ENCODE peak calls at places on chromosomes 1 and 21, in eight cellular contexts. S is sigmoid colon, U is stomach, H is A549, K is tibial nerve, Q is ovary, X is GM12878, T is SK-N-SH. Y is an unnamed sample.

GRCh38 chr1:200260587-200261335 is 149.1 kb downstream of the ZNF281 start:
- DNase-seq in S (no peak), U (no peak), H (no peak), K (no peak), Q (no peak), X (no peak), T (no peak), Y (no peak)

GRCh38 chr21:43343095-43343991 is 83.6 kb downstream of the SIK1 start:
- DNase-seq in S (no peak), U (peak), H (peak), K (no peak), Q (no peak), X (no peak), T (no peak), Y (peak)

GRCh38 chr1:91026320-91026719 is 4.5 kb upstream of the ZNF644 start:
- DNase-seq in S (no peak), U (no peak), H (no peak), K (no peak), Q (no peak), X (no peak), T (no peak), Y (no peak)

GRCh38 chr1:119298687-119299086 is 69.9 kb upstream of the HAO2 start:
- DNase-seq in S (no peak), U (no peak), H (no peak), K (no peak), Q (no peak), X (no peak), T (no peak), Y (no peak)

GRCh38 chr1:41743361-41743760 is 175.4 kb downstream of the HIVEP3 start:
- DNase-seq in S (no peak), U (no peak), H (no peak), K (no peak), Q (no peak), X (no peak), T (no peak), Y (no peak)

GRCh38 chr1:31762726-31763670 is 1.1 kb downstream of the ADGRB2 start:
- DNase-seq in S (peak), U (peak), H (peak), K (no peak), Q (no peak), X (no peak), T (peak), Y (peak)

GRCh38 chr1:27958513-27958912 is 1.3 kb upstream of the XKR8 start:
- DNase-seq in S (no peak), U (no peak), H (no peak), K (no peak), Q (peak), X (no peak), T (no peak), Y (peak)

GRCh38 chr1:203467550-203467921 is 8.1 kb upstream of the PRELP start:
- DNase-seq in S (peak), U (peak), H (no peak), K (peak), Q (peak), X (no peak), T (no peak), Y (peak)

GRCh38 chr1:162177126-162177525 is 107.6 kb downstream of the NOS1AP start:
- DNase-seq in S (no peak), U (no peak), H (no peak), K (no peak), Q (no peak), X (no peak), T (no peak), Y (no peak)

GRCh38 chr1:209542585-209542984 is 40.9 kb upstream of the CAMK1G start:
- DNase-seq in S (no peak), U (no peak), H (no peak), K (no peak), Q (no peak), X (no peak), T (no peak), Y (no peak)

GRCh38 chr1:14924455-14925325 is 228.9 kb upstream of the TMEM51 start:
- DNase-seq in S (no peak), U (peak), H (no peak), K (no peak), Q (peak), X (no peak), T (peak), Y (peak)

GRCh38 chr21:46095106-46095719 is 2.7 kb upstream of the COL6A2 start:
- DNase-seq in S (peak), U (no peak), H (no peak), K (no peak), Q (peak), X (no peak), T (no peak), Y (no peak)

GRCh38 chr1:16146888-16147614 is 8.8 kb downstream of the EPHA2 start:
- DNase-seq in S (no peak), U (no peak), H (peak), K (no peak), Q (no peak), X (no peak), T (no peak), Y (no peak)

GRCh38 chr1:165235158-165235776 is 121.2 kb downstream of the LMX1A start:
- DNase-seq in S (no peak), U (no peak), H (no peak), K (no peak), Q (no peak), X (no peak), T (peak), Y (no peak)

GRCh38 chr21:43340491-43341348 is 86.2 kb downstream of the SIK1 start:
- DNase-seq in S (no peak), U (peak), H (peak), K (no peak), Q (peak), X (no peak), T (no peak), Y (peak)

GRCh38 chr1:154483941-154484803 is 17.8 kb upstream of the TDRD10 start:
- DNase-seq in S (no peak), U (peak), H (peak), K (no peak), Q (no peak), X (no peak), T (no peak), Y (peak)

GRCh38 chr1:38741341-38741740 is 118.2 kb downstream of the RRAGC start:
- DNase-seq in S (no peak), U (no peak), H (no peak), K (no peak), Q (no peak), X (no peak), T (no peak), Y (peak)

GRCh38 chr1:116711061-116711582 is 43.1 kb upstream of the CD2 start:
- DNase-seq in S (no peak), U (no peak), H (no peak), K (no peak), Q (no peak), X (no peak), T (peak), Y (no peak)

GRCh38 chr1:169610858-169611257 is 19.1 kb downstream of the SELP start:
- DNase-seq in S (no peak), U (no peak), H (no peak), K (no peak), Q (no peak), X (no peak), T (no peak), Y (no peak)

GRCh38 chr21:37117204-37117603 is 44.1 kb downstream of the TTC3 start:
- DNase-seq in S (no peak), U (no peak), H (no peak), K (no peak), Q (no peak), X (no peak), T (no peak), Y (no peak)

GRCh38 chr1:208015255-208015654 is 104.3 kb upstream of the CD34 start:
- DNase-seq in S (no peak), U (no peak), H (no peak), K (no peak), Q (no peak), X (no peak), T (no peak), Y (peak)

GRCh38 chr1:98870959-98871903 is 133.4 kb downstream of the PLPPR5 start:
- DNase-seq in S (no peak), U (no peak), H (no peak), K (no peak), Q (no peak), X (peak), T (peak), Y (no peak)

GRCh38 chr1:211756471-211757020 is 74.0 kb downstream of the LPGAT1 start:
- DNase-seq in S (no peak), U (no peak), H (no peak), K (no peak), Q (no peak), X (no peak), T (no peak), Y (no peak)

GRCh38 chr1:172484252-172484651 is 40.4 kb upstream of the PIGC start:
- DNase-seq in S (no peak), U (no peak), H (no peak), K (no peak), Q (no peak), X (no peak), T (no peak), Y (no peak)

GRCh38 chr1:21340230-21340564 is 49.9 kb upstream of the ECE1 start:
- DNase-seq in S (peak), U (peak), H (no peak), K (no peak), Q (no peak), X (no peak), T (no peak), Y (no peak)

GRCh38 chr1:190328361-190328760 is 149.3 kb downstream of the BRINP3 start:
- DNase-seq in S (no peak), U (no peak), H (no peak), K (no peak), Q (no peak), X (no peak), T (no peak), Y (no peak)

GRCh38 chr1:169601096-169601881 is 15.0 kb upstream of the F5 start:
- DNase-seq in S (no peak), U (no peak), H (peak), K (no peak), Q (no peak), X (peak), T (peak), Y (no peak)

GRCh38 chr1:160794396-160794795 is 1.6 kb upstream of the LY9 start:
- DNase-seq in S (no peak), U (no peak), H (no peak), K (no peak), Q (no peak), X (no peak), T (no peak), Y (no peak)

GRCh38 chr1:14598007-14598497 is 433 bp upstream of the KAZN start:
- DNase-seq in S (no peak), U (no peak), H (no peak), K (no peak), Q (no peak), X (no peak), T (peak), Y (no peak)

GRCh38 chr1:115364044-115364775 is 26.2 kb upstream of the NGF start:
- DNase-seq in S (no peak), U (no peak), H (no peak), K (no peak), Q (no peak), X (no peak), T (peak), Y (no peak)

GRCh38 chr1:66168467-66168887 is 365.5 kb upstream of the SGIP1 start:
- DNase-seq in S (no peak), U (no peak), H (peak), K (no peak), Q (no peak), X (no peak), T (no peak), Y (no peak)

GRCh38 chr1:22442212-22442894 is 9.3 kb upstream of the ZBTB40 start:
- DNase-seq in S (no peak), U (no peak), H (no peak), K (no peak), Q (no peak), X (no peak), T (no peak), Y (no peak)

GRCh38 chr1:154557248-154557938 is 1.1 kb downstream of the UBE2Q1 start:
- DNase-seq in S (no peak), U (no peak), H (no peak), K (no peak), Q (no peak), X (no peak), T (no peak), Y (no peak)

GRCh38 chr1:56105397-56105796 is 474.0 kb downstream of the PLPP3 start:
- DNase-seq in S (no peak), U (no peak), H (no peak), K (no peak), Q (no peak), X (no peak), T (no peak), Y (no peak)

GRCh38 chr1:58839871-58840835 is 56.3 kb upstream of the JUN start:
- DNase-seq in S (no peak), U (no peak), H (no peak), K (no peak), Q (no peak), X (no peak), T (no peak), Y (no peak)

GRCh38 chr1:84505167-84506001 is 802 bp upstream of the SPATA1 start:
- DNase-seq in S (peak), U (no peak), H (no peak), K (no peak), Q (no peak), X (no peak), T (peak), Y (no peak)

GRCh38 chr1:178537445-178538090 is 24.7 kb downstream of the TEX35 start:
- DNase-seq in S (peak), U (no peak), H (peak), K (no peak), Q (no peak), X (no peak), T (no peak), Y (no peak)

GRCh38 chr1:178534137-178534868 is 21.4 kb downstream of the TEX35 start:
- DNase-seq in S (peak), U (no peak), H (no peak), K (no peak), Q (no peak), X (no peak), T (no peak), Y (no peak)

GRCh38 chr1:178538192-178538916 is 25.4 kb downstream of the TEX35 start:
- DNase-seq in S (peak), U (no peak), H (peak), K (no peak), Q (no peak), X (no peak), T (no peak), Y (no peak)

GRCh38 chr1:178536844-178537371 is 24.0 kb downstream of the TEX35 start:
- DNase-seq in S (peak), U (peak), H (peak), K (no peak), Q (peak), X (no peak), T (no peak), Y (no peak)

DNA sequence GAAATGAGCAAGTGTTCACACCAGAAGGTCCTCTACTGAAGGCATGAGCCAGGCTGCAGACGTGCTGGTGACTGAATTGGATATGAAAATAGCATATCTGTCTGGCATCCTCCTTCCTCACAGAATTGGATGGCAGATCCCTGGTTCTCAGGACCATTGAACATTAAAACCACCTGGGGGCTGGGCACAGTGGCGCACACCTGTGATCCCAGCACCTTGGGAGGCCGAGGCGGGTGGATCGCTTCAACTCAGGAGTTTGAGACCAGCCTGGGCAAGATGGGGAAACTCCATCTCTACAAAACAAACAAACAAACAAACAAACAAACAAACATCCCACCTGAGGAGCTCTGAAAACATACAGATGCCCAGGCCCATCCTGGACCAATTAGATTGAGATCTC is 23.4 kb downstream of the TEX35 start:
- DNase-seq in S (peak), U (no peak), H (no peak), K (no peak), Q (no peak), X (no peak), T (no peak), Y (no peak)
- H3K27ac ChIP-seq in S (no peak), U (peak), H (peak), K (no peak), Q (no peak), X (no peak), T (no peak), Y (no peak)

GRCh38 chr1:7584643-7585042 is 186.5 kb upstream of the VAMP3 start:
- DNase-seq in S (peak), U (no peak), H (no peak), K (no peak), Q (no peak), X (no peak), T (peak), Y (peak)
- TF ChIP-seq EP300 in S (no peak), U (no peak), H (no peak), K (no peak), Q (no peak), X (no peak), T (peak), Y (no peak)

GRCh38 chr1:17881761-17882160 is 126.6 kb downstream of the ACTL8 start:
- DNase-seq in S (no peak), U (no peak), H (no peak), K (no peak), Q (no peak), X (no peak), T (peak), Y (no peak)

GRCh38 chr1:17885663-17886062 is 130.5 kb downstream of the ACTL8 start:
- DNase-seq in S (no peak), U (no peak), H (no peak), K (no peak), Q (no peak), X (no peak), T (no peak), Y (no peak)

GRCh38 chr1:17883136-17883535 is 128.0 kb downstream of the ACTL8 start:
- DNase-seq in S (no peak), U (no peak), H (no peak), K (no peak), Q (no peak), X (no peak), T (no peak), Y (no peak)

GRCh38 chr1:17886361-17886760 is 131.2 kb downstream of the ACTL8 start:
- DNase-seq in S (no peak), U (no peak), H (no peak), K (no peak), Q (no peak), X (no peak), T (no peak), Y (no peak)

GRCh38 chr1:17883662-17884395 is 128.7 kb downstream of the ACTL8 start:
- DNase-seq in S (no peak), U (no peak), H (no peak), K (no peak), Q (no peak), X (no peak), T (no peak), Y (no peak)
- H3K4me3 ChIP-seq in S (no peak), U (no peak), H (no peak), K (no peak), Q (no peak), X (no peak), T (no peak), Y (no peak)

GRCh38 chr1:226870026-226870322 is 442 bp upstream of the PSEN2 start:
- DNase-seq in S (no peak), U (no peak), H (no peak), K (no peak), Q (no peak), X (no peak), T (no peak), Y (no peak)
- H3K27ac ChIP-seq in S (peak), U (peak), H (peak), K (peak), Q (no peak), X (no peak), T (no peak), Y (peak)

DNA sequence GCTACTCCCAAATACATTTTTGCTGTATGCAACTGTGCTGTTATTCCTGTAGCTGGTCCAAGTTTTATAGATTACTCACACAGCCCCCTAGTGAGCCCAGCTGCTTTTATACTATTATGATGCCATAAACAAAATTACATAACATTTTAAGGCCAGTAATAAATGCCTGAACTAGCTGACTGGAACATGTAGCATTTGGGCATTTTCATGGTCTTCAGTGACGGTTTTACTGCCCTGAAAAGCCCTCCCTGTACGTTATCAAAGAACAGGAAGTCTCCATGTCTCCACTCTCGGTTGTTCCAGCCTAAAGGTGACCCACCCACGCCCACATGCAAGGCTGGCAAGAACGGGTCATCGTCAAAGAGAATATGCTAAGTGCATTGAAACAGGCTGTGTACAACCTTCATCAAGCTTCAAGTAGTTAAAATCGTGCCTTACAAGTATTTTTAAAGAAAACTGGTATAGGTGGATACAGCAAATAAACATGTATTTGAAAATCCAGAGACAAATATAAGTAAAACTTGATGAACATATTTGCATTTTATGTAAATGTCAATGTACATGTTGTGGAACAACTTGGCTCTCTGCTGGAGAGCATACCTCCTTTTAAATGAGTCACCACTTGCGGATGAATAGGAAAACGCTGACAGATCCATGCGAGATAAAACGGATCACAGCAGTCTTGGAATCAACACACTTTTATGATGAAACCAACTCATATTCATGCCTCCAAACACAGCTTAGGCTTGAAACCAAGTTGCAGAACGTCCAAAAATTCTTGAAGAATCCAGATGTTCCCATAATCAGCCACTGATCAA is 520.5 kb downstream of the SMYD3 start:
- DNase-seq in S (no peak), U (no peak), H (peak), K (no peak), Q (no peak), X (no peak), T (no peak), Y (no peak)
- TF ChIP-seq EP300 in S (no peak), U (no peak), H (no peak), K (no peak), Q (no peak), X (no peak), T (peak), Y (no peak)

Y was measured in upper lobe of left lung.